ENCODE peak calls at places on chromosomes 7 and 10, in four cellular contexts. One of them, this sample, is unnamed.

GRCh38 chr10:116740971-116741370 is 1.4 kb downstream of the HSPA12A start:
- DNase-seq in Peyer's patch: no peak
- DNase-seq in IMR-90: no peak
- DNase-seq in uterus: no peak
- DNase-seq in this sample: no peak

GRCh38 chr7:5429857-5430611 is 6.4 kb upstream of the TNRC18 start:
- DNase-seq in Peyer's patch: no peak
- DNase-seq in IMR-90: peak
- DNase-seq in uterus: peak
- DNase-seq in this sample: peak

GRCh38 chr10:14372616-14373015 is 41.9 kb upstream of the FRMD4A start:
- DNase-seq in uterus: no peak
- DNase-seq in Peyer's patch: no peak
- DNase-seq in IMR-90: no peak
- DNase-seq in this sample: no peak

GRCh38 chr10:119305860-119306513 is 98.6 kb downstream of the GRK5 start:
- DNase-seq in Peyer's patch: peak
- DNase-seq in uterus: peak
- DNase-seq in IMR-90: peak
- DNase-seq in this sample: peak

GRCh38 chr7:90980545-90980944 is 283.7 kb upstream of the FZD1 start:
- DNase-seq in Peyer's patch: no peak
- DNase-seq in uterus: no peak
- DNase-seq in IMR-90: peak
- DNase-seq in this sample: no peak

GRCh38 chr10:60913091-60913490 is 30.9 kb downstream of the RHOBTB1 start:
- DNase-seq in IMR-90: no peak
- DNase-seq in uterus: no peak
- DNase-seq in Peyer's patch: no peak
- DNase-seq in this sample: no peak

GRCh38 chr7:10412426-10413019 is 561.1 kb upstream of the PHF14 start:
- DNase-seq in uterus: no peak
- DNase-seq in Peyer's patch: no peak
- DNase-seq in IMR-90: peak
- DNase-seq in this sample: no peak

GRCh38 chr7:93014410-93014809 is 103.4 kb downstream of the SAMD9 start:
- DNase-seq in Peyer's patch: no peak
- DNase-seq in IMR-90: no peak
- DNase-seq in uterus: no peak
- DNase-seq in this sample: peak

GRCh38 chr7:16204953-16205352 is 216.4 kb downstream of the CRPPA start:
- DNase-seq in Peyer's patch: no peak
- DNase-seq in IMR-90: no peak
- DNase-seq in uterus: no peak
- DNase-seq in this sample: no peak

GRCh38 chr7:112422842-112423496 is 27.3 kb upstream of the IFRD1 start:
- DNase-seq in uterus: peak
- DNase-seq in IMR-90: peak
- DNase-seq in Peyer's patch: peak
- DNase-seq in this sample: peak

GRCh38 chr10:11822031-11822756 is 962 bp upstream of the PROSER2 start:
- DNase-seq in uterus: no peak
- DNase-seq in IMR-90: no peak
- DNase-seq in Peyer's patch: no peak
- DNase-seq in this sample: no peak

GRCh38 chr10:27147701-27148100 is 6.5 kb downstream of the YME1L1 start:
- DNase-seq in uterus: no peak
- DNase-seq in IMR-90: no peak
- DNase-seq in Peyer's patch: no peak
- DNase-seq in this sample: no peak

GRCh38 chr10:125101581-125101980 is 58.8 kb downstream of the CTBP2 start:
- DNase-seq in IMR-90: no peak
- DNase-seq in uterus: no peak
- DNase-seq in Peyer's patch: no peak
- DNase-seq in this sample: no peak
- TF ChIP-seq CTCF in IMR-90: no peak
- TF ChIP-seq CTCF in uterus: no peak
- TF ChIP-seq CTCF in Peyer's patch: no peak
- TF ChIP-seq CTCF in this sample: no peak

DNA sequence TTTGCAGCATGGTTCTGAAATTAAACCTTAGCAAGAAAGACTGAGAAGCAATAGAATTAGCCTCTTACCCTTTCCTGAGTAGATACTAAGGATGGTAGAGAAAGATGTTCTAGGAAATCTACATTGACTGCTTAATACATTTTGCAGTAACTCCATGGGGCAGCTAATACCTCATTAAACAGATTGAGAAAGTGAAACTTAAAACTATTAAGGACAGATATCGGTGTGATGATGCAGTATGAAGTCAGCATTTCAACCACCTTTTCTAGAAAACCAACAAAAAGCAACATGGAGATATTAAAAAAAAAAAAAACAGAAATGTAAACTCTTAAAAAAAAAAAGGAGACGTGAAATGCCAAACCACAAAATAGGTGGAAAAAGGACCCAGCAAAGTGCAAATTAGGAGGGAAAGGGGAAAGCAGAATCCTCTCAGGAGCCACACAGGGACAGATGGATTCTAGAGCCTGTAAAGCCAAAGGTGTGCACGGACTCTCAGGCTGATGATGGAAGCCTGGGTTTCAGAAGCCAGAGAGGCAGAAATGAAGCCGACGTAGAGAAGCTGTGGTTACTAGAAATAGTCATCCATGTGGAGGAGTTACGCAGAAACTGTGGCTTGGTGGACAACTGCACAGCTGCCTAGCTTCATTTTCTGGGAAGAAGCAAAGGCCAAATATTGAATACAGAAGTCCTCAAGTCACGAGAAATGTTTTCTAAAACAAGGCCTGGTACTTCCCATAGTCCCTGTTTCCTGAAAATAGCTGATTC is 38.1 kb upstream of the GPR141 start:
- DNase-seq in IMR-90: no peak
- DNase-seq in uterus: no peak
- DNase-seq in Peyer's patch: no peak
- DNase-seq in this sample: no peak
- TF ChIP-seq POLR2A in IMR-90: no peak
- TF ChIP-seq POLR2A in uterus: no peak
- TF ChIP-seq POLR2A in Peyer's patch: no peak
- TF ChIP-seq POLR2A in this sample: no peak

GRCh38 chr7:116782177-116782711 is 80.1 kb upstream of the CAPZA2 start:
- DNase-seq in IMR-90: peak
- DNase-seq in uterus: no peak
- DNase-seq in Peyer's patch: no peak
- DNase-seq in this sample: no peak

GRCh38 chr7:116785851-116786250 is 76.5 kb upstream of the CAPZA2 start:
- DNase-seq in uterus: no peak
- DNase-seq in Peyer's patch: no peak
- DNase-seq in IMR-90: no peak
- DNase-seq in this sample: no peak

GRCh38 chr7:116786791-116787443 is 75.5 kb upstream of the CAPZA2 start:
- DNase-seq in IMR-90: peak
- DNase-seq in Peyer's patch: no peak
- DNase-seq in uterus: no peak
- DNase-seq in this sample: no peak

GRCh38 chr7:116783666-116784318 is 78.6 kb upstream of the CAPZA2 start:
- DNase-seq in uterus: no peak
- DNase-seq in IMR-90: no peak
- DNase-seq in Peyer's patch: no peak
- DNase-seq in this sample: peak

GRCh38 chr7:116784647-116785046 is 77.7 kb upstream of the CAPZA2 start:
- DNase-seq in uterus: no peak
- DNase-seq in Peyer's patch: no peak
- DNase-seq in IMR-90: no peak
- DNase-seq in this sample: no peak
- TF ChIP-seq CTCF in uterus: no peak
- TF ChIP-seq CTCF in Peyer's patch: no peak
- TF ChIP-seq CTCF in IMR-90: no peak
- TF ChIP-seq CTCF in this sample: no peak

DNA sequence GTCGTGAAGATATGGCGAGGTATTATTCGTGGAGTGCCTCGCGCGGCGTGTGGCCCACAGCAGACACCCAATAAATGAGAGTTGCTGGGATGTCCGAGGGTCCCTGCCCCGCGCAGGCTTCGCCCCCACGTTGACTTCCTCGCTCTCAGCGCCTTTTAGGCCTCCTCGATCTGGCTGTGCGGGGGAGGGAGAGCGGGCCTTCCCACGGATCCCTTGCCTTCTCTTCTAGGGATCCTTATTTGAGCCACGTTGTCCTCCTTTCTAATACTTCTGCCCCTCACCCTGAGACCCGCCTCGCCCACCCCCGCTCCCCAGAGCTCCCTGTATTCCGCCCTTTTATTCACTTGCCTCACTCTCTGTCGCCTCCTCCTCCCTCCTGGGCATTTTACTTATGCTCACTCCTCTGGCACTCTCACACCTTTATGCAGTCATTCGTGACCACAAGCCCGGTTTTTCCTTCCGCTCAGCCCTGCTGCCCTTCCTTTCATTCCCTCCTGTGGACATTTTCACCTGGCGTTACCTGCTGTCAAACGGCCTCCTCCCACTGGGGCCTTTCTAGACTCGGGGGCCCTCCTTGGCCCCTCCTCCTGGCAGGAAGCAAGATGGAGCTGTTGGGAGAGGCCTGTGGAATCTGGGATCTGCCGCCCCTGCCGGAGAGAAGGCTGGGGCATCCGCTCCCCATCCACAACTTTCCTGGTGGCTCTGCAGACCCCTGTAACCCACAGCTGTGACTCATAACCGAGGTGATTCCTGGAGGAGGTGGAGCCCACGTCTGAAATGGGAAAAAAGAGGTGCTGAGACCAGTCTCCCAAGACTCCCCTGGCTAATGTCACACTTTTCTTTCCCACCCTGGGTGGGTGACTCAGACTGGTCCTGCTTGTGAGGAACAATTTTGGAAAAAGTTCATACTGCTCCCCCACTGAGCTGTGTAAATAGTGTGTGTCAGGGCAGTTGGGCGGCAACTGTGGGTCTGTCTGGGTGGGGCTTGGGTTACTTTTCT is 1.0 kb downstream of the VCL start:
- DNase-seq in IMR-90: peak
- DNase-seq in Peyer's patch: no peak
- DNase-seq in uterus: peak
- DNase-seq in this sample: peak
- TF ChIP-seq POLR2A in IMR-90: peak
- TF ChIP-seq POLR2A in Peyer's patch: no peak
- TF ChIP-seq POLR2A in uterus: no peak
- TF ChIP-seq POLR2A in this sample: peak

GRCh38 chr7:26368542-26368941 is 76.9 kb downstream of the SNX10 start:
- DNase-seq in uterus: no peak
- DNase-seq in IMR-90: peak
- DNase-seq in Peyer's patch: no peak
- DNase-seq in this sample: no peak
- TF ChIP-seq CTCF in uterus: no peak
- TF ChIP-seq CTCF in IMR-90: no peak
- TF ChIP-seq CTCF in Peyer's patch: no peak
- TF ChIP-seq CTCF in this sample: no peak

GRCh38 chr7:129188372-129188891 is at the start of gene SMO:
- DNase-seq in Peyer's patch: no peak
- DNase-seq in IMR-90: peak
- DNase-seq in uterus: peak
- DNase-seq in this sample: peak
- TF ChIP-seq POLR2A in Peyer's patch: no peak
- TF ChIP-seq POLR2A in IMR-90: peak
- TF ChIP-seq POLR2A in uterus: peak
- TF ChIP-seq POLR2A in this sample: no peak

DNA sequence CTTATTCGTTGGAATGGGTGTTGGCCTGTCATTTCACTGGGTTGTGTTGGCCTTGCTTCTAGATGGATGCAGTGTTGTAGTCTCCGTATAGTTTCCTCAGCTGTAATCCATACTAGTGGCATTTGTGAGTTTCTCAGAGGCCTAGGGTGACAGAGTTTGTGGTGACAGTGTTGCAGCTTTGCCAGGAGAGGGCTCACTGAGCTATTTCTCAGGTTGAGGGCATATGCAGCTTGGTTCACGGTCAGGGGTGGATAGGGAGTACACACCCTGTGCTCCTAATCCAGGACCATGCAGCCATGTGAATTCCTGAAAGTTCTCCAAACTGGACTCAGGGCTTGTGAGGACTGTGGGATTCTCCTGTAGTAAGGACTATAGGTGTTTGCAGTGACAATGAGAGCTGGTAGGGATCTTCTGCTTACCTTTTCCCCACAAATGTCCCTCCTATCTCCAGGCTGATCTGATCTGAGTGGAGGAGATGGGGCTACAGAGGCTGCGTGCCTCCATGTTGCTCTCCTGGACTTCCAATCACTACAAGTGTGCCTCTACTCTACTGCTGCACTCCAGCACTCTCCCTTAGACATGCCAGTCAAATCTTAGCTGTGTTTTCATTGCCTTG is 229.0 kb downstream of the STK31 start:
- DNase-seq in IMR-90: peak
- DNase-seq in Peyer's patch: no peak
- DNase-seq in uterus: no peak
- DNase-seq in this sample: peak
- TF ChIP-seq CTCF in IMR-90: peak
- TF ChIP-seq CTCF in Peyer's patch: peak
- TF ChIP-seq CTCF in uterus: no peak
- TF ChIP-seq CTCF in this sample: peak

GRCh38 chr7:22359156-22359697 is 2.3 kb upstream of the RAPGEF5 start:
- DNase-seq in uterus: no peak
- DNase-seq in IMR-90: no peak
- DNase-seq in Peyer's patch: no peak
- DNase-seq in this sample: no peak

GRCh38 chr7:22355620-22356009 is 1.3 kb downstream of the RAPGEF5 start:
- DNase-seq in IMR-90: no peak
- DNase-seq in Peyer's patch: no peak
- DNase-seq in uterus: no peak
- DNase-seq in this sample: no peak

GRCh38 chr7:22356010-22356854 is 722 bp downstream of the RAPGEF5 start:
- DNase-seq in uterus: no peak
- DNase-seq in Peyer's patch: no peak
- DNase-seq in IMR-90: no peak
- DNase-seq in this sample: peak

GRCh38 chr7:22356855-22357310 is at the start of gene RAPGEF5:
- DNase-seq in IMR-90: no peak
- DNase-seq in uterus: no peak
- DNase-seq in Peyer's patch: no peak
- DNase-seq in this sample: peak

DNA sequence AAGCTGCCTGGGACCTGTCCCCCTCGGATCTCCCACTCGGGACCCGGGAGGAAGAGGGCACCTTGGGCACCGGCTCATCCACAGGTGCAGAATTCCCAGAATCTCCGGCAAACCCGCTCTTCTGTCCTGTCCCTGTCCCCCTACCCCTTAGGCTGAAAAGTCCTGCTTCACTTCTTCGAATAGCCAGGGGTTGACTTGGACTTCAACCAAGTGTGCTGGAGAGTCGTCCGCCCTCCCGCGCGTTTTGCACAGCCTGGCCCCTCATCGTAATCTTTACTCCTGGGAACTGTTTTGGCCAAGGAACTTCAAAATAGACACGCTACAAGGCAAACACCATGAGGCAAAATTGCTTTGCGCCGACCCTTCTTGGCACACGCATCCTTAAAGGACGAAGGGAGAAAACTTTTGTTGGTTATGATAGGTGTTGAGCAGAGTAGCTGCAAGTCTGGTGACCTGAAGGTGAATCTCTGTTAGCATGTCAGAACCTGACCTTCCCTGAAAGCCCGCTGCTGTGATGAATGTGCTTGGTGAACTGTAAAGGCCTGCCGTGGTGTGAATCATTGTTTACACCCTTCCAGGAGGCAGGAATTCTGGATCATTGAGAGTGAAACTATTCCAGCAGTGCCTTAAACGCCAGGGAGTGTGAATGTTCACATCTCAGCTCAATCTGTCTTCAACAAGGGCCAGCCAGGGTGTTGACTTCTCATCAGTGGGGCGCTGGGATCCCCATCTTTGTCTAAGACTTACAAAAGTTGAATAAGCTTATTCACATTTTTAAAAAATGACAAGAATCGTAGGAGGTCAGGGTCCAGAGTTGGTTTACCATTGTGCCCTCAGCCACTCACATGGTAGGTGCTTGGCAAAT is 589 bp upstream of the RAPGEF5 start:
- DNase-seq in IMR-90: peak
- DNase-seq in uterus: no peak
- DNase-seq in Peyer's patch: no peak
- DNase-seq in this sample: peak
- TF ChIP-seq POLR2A in IMR-90: no peak
- TF ChIP-seq POLR2A in uterus: no peak
- TF ChIP-seq POLR2A in Peyer's patch: no peak
- TF ChIP-seq POLR2A in this sample: peak

This sample was measured in transverse colon.